ENCODE peak calls at places on chromosomes 2 and 18, in eight cellular contexts. B, Y, N, C, E, V, Z and F are unnamed samples.

GRCh38 chr2:38716185-38716584 is 35.0 kb downstream of the SRSF7 start:
- DNase-seq in Y (peak; percentile 57), N (no peak), V (no peak), B (no peak), Z (no peak), E (no peak), C (peak; percentile 83), F (no peak)

GRCh38 chr2:79040967-79041582 is 15.6 kb downstream of the REG3G start:
- DNase-seq in V (no peak), B (no peak), N (no peak), Y (no peak), Z (peak; percentile 37), E (no peak), C (peak; percentile 15), F (no peak)

GRCh38 chr2:230060672-230061293 is 7.9 kb downstream of the SLC16A14 start:
- DNase-seq in V (no peak), B (no peak), Z (no peak), N (no peak), Y (peak; percentile 30), C (no peak), E (no peak), F (no peak)

GRCh38 chr2:9690252-9690651 is 59.5 kb upstream of the YWHAQ start:
- DNase-seq in E (no peak), Y (peak; percentile 73), N (no peak), B (no peak), C (no peak), Z (no peak), V (no peak), F (peak; percentile 47)

GRCh38 chr2:15142069-15142689 is 419.0 kb downstream of the NBAS start:
- DNase-seq in B (no peak), E (no peak), Y (no peak), C (peak; percentile 18), N (peak; percentile 17), Z (peak; percentile 98), V (no peak), F (no peak)

GRCh38 chr2:167946367-167946955 is 300.9 kb downstream of the STK39 start:
- DNase-seq in Z (no peak), E (no peak), B (no peak), C (no peak), N (no peak), Y (no peak), V (no peak), F (no peak)

GRCh38 chr2:238299803-238300202 is 11.4 kb upstream of the PER2 start:
- DNase-seq in E (peak; percentile 75), B (no peak), Z (no peak), C (no peak), N (peak; percentile 59), V (no peak), Y (no peak), F (no peak)

GRCh38 chr2:233418761-233419625 is 64.7 kb downstream of the DGKD start:
- DNase-seq in Z (peak; percentile 85), E (peak; percentile 65), N (no peak), V (no peak), Y (peak; percentile 73), C (no peak), B (no peak), F (peak; percentile 85)

GRCh38 chr2:230170532-230170931 is 49.3 kb downstream of the SP110 start:
- DNase-seq in N (peak; percentile 67), E (peak; percentile 58), V (no peak), C (no peak), B (peak; percentile 33), Z (no peak), Y (no peak), F (no peak)

GRCh38 chr2:232538671-232539070 is 821 bp upstream of the CHRNG start:
- DNase-seq in Z (no peak), N (no peak), B (no peak), E (peak; percentile 20), V (peak; percentile 46), Y (no peak), C (no peak), F (no peak)

GRCh38 chr2:238203973-238204683 is 633 bp upstream of the ILKAP start:
- DNase-seq in Y (no peak), N (no peak), B (no peak), V (no peak), E (no peak), Z (peak; percentile 10), C (no peak), F (no peak)

GRCh38 chr2:229454934-229455631 is 184.0 kb upstream of the PID1 start:
- DNase-seq in B (no peak), V (no peak), Z (no peak), C (no peak), Y (peak; percentile 99), N (no peak), E (no peak), F (no peak)

DNA sequence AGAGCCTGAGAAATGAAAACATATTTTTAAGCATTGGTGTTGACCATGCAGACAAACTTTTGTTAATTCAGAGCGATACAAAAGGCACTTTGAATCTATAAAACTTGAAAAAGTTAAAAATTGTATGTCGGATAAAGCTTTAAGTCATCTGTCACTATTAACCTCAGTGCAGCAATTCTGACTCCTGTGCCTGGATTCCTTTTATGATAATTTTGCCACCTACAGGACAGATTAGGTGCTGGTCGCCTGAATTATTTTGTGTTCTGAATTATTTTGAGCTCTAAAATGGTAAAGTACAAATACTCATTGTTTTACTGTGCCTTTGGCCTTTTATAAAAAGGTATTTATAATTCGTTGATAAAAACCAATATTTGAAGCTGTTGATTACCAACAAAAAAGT is 19.4 kb upstream of the RNF138 start:
- DNase-seq in V (no peak), E (no peak), N (no peak), C (peak; percentile 6), Z (peak; percentile 13), Y (no peak), B (no peak), F (no peak)
- TF ChIP-seq CTCF in V (peak; percentile 45), E (peak; percentile 54), N (peak; percentile 45), C (peak; percentile 6), Z (peak; percentile 67), Y (peak; percentile 33), B (peak; percentile 13), F (peak; percentile 41)

DNA sequence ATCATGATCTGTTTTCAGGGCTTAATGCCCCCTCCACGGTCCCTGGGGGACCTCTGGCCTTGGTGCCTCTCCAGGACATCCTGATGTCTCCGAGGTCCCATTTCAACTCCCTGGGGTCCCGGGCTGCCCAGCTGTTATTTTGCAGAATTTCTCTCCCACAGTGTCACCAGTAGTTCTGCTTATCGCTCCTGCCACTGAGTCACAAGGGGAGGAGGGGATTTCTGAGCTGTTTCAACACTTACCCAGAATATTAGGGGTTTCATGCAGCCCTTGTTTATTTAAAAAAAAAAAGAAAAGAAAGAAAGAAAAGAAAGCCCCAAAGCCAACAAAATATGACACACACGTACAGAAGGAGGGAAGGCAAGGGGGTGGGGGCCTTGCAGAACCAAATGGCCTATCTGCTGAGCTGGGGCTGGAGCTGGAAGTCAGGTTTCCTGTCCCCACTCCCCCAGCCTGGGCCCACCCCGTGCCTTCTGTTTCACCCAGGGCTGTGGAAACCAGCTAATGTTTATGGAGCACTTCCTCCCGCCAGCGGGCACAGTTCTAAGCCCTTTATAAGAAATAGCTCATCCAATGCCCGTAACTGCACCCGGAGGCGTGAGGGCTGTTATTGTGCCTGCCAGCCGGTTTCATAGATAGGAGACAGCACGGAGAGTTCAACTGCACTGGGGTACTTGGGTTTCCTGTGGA is 8.4 kb upstream of the ARID5A start:
- DNase-seq in N (peak; percentile 52), V (no peak), C (no peak), Y (peak; percentile 45), E (no peak), Z (no peak), B (peak; percentile 78), F (peak; percentile 77)
- H3K4me3 ChIP-seq in N (peak overlapping the region; percentile 37), V (no peak overlapping the region), C (no peak overlapping the region), Y (peak overlapping the region; percentile 54), E (peak overlapping the region; percentile 57), Z (no peak overlapping the region), B (peak overlapping the region; percentile 44), F (peak overlapping the region; percentile 72)

DNA sequence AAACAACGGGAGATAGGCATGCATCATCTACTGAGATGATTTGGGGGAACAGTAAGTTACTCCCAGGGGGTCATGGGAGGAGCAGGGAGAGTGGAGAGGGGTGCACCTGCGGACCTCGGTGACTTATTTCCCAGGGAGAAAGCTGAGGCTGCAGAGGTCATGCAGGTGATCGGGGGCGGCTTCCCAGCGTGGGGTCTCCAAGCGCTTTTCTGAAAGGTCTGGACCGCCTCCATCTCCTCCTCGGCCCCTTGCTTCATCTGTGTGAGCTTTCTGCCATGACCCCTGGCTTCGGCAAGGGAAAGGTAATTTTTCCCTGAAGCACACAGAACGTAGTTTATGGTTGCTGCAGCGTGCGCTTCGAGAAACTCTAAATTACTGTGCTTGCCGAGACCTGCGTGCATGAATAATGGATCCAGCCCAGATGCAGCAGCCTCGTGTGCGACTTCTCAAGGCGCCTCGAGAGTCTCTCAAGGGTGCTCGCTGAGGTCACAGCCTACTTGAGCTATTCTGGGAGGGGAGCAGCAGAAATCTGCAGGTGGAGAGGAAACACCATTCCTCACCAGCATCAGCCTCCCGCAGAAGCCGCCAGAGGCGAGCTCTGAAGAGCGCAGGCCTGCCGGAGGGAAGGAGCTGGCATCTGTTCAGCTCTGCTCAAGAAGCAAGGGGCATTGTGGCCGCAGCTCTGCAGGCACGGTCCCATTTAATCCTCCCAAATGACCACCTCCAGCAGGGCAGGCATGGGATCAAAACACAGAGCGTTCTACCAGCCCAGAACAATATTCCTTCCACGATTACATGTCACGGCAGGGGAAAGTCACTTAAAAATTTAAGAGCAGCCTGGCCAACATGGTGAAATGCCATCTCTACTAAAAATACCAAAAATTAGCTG is 308.4 kb upstream of the MYT1L start:
- DNase-seq in V (no peak), Z (no peak), Y (no peak), N (no peak), C (no peak), E (no peak), B (no peak), F (no peak)
- H3K4me1 ChIP-seq in V (no peaks in the 10 kb centered on the region), Z (no peaks in the 10 kb centered on the region), Y (no peaks in the 10 kb centered on the region), N (no peaks in the 10 kb centered on the region), C (no peaks in the 10 kb centered on the region), E (no peaks in the 10 kb centered on the region), B (no peaks in the 10 kb centered on the region), F (no peaks in the 10 kb centered on the region)

GRCh38 chr2:1590611-1591460 is 153.5 kb downstream of the PXDN start:
- DNase-seq in B (no peak), V (no peak), E (no peak), Y (no peak), C (no peak), Z (no peak), N (no peak), F (peak; percentile 62)
- TF ChIP-seq CTCF in B (no peak), V (no peak), E (no peak), Y (no peak), C (no peak), Z (peak; percentile 43), N (no peak), F (peak; percentile 13)

DNA sequence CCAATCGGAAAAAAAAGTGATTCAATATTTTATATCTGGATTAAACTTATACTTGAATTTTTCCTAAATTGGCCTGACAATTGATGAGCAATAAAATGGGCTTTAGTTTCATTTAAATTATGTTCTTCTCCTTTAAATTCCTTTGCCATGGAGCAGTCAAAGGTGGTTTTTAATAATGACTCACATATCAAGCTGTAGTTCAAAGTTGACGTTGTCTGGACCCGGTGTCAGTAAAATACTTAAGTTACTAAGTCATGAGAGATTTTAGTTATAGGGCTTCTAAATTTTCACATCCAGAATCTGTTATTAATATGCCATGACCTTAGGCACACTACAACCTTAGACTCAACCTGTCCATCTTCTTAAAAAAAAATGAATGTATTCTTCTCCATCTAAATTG is 62.5 kb downstream of the CDH2 start:
- DNase-seq in V (no peak), N (no peak), B (no peak), Z (no peak), C (no peak), Y (peak; percentile 86), E (no peak), F (no peak)
- H3K4me3 ChIP-seq in V (no peak overlapping the region), N (no peak overlapping the region), B (no peak overlapping the region), Z (no peak overlapping the region), C (no peak overlapping the region), Y (peak overlapping the region; percentile 32), E (no peak overlapping the region), F (no peak overlapping the region)